ENCODE peak calls at places on chromosomes 1 and 21, in seven cellular contexts. R is heart right ventricle, Q is endodermal cell, P is colonic mucosa, A is fibroblast of mammary gland, H is tibial nerve, X is ovary. Z is an unnamed sample.

GRCh38 chr1:216686860-216687545 is 36.2 kb downstream of the ESRRG start:
- DNase-seq in R (peak), Q (peak), P (no peak), A (no peak), H (no peak), X (no peak), Z (no peak)

GRCh38 chr1:159921251-159921650 is 4.1 kb downstream of the TAGLN2 start:
- DNase-seq in R (no peak), Q (no peak), P (no peak), A (peak), H (no peak), X (no peak), Z (no peak)

GRCh38 chr1:227437495-227438008 is 119.3 kb upstream of the CDC42BPA start:
- DNase-seq in R (no peak), Q (peak), P (no peak), A (peak), H (no peak), X (no peak), Z (peak)

GRCh38 chr1:98398092-98398491 is 263.4 kb upstream of the SNX7 start:
- DNase-seq in R (no peak), Q (no peak), P (no peak), A (no peak), H (no peak), X (no peak), Z (no peak)

GRCh38 chr1:12275370-12275769 is 45.5 kb downstream of the VPS13D start:
- DNase-seq in R (peak), Q (peak), P (peak), A (peak), H (peak), X (peak), Z (no peak)

GRCh38 chr21:32534113-32534512 is 51.2 kb downstream of the TCP10L start:
- DNase-seq in R (no peak), Q (no peak), P (no peak), A (no peak), H (no peak), X (no peak), Z (no peak)

GRCh38 chr1:171506525-171507304 is 21.4 kb downstream of the PRRC2C start:
- DNase-seq in R (no peak), Q (peak), P (no peak), A (peak), H (no peak), X (no peak), Z (no peak)

GRCh38 chr1:247531937-247532336 is 4.3 kb downstream of the OR2C3 start:
- DNase-seq in R (no peak), Q (no peak), P (no peak), A (no peak), H (no peak), X (no peak), Z (no peak)

GRCh38 chr1:17648457-17649145 is 106.5 kb upstream of the ACTL8 start:
- DNase-seq in R (no peak), Q (no peak), P (no peak), A (no peak), H (no peak), X (no peak), Z (no peak)

GRCh38 chr1:209560952-209561351 is 22.6 kb upstream of the CAMK1G start:
- DNase-seq in R (no peak), Q (no peak), P (no peak), A (no peak), H (no peak), X (no peak), Z (no peak)

GRCh38 chr1:72623299-72623708 is 341.0 kb upstream of the NEGR1 start:
- DNase-seq in R (no peak), Q (peak), P (no peak), A (peak), H (no peak), X (no peak), Z (peak)

GRCh38 chr1:17924578-17924977 is 169.4 kb downstream of the ACTL8 start:
- DNase-seq in R (no peak), Q (no peak), P (no peak), A (no peak), H (no peak), X (no peak), Z (no peak)

GRCh38 chr1:24329797-24330543 is 10.8 kb downstream of the GRHL3 start:
- DNase-seq in R (no peak), Q (no peak), P (no peak), A (no peak), H (no peak), X (no peak), Z (no peak)

GRCh38 chr1:150558761-150559626 is 9.8 kb downstream of the ADAMTSL4 start:
- DNase-seq in R (no peak), Q (peak), P (no peak), A (peak), H (peak), X (peak), Z (no peak)

GRCh38 chr21:44293551-44294231 is 6.2 kb upstream of the PFKL start:
- DNase-seq in R (no peak), Q (no peak), P (no peak), A (no peak), H (no peak), X (no peak), Z (no peak)

GRCh38 chr21:34877485-34878128 is 171.5 kb downstream of the RUNX1 start:
- DNase-seq in R (no peak), Q (no peak), P (peak), A (no peak), H (no peak), X (no peak), Z (no peak)

GRCh38 chr1:110829955-110830553 is 42.9 kb upstream of the CD53 start:
- DNase-seq in R (no peak), Q (peak), P (peak), A (peak), H (no peak), X (no peak), Z (no peak)

GRCh38 chr1:155064109-155064812 is 721 bp downstream of the EFNA4 start:
- DNase-seq in R (no peak), Q (peak), P (peak), A (no peak), H (no peak), X (no peak), Z (no peak)

GRCh38 chr1:228334226-228334935 is 72.3 kb downstream of the TRIM11 start:
- DNase-seq in R (no peak), Q (peak), P (no peak), A (no peak), H (peak), X (peak), Z (no peak)

GRCh38 chr1:181390350-181391080 is 92.8 kb upstream of the CACNA1E start:
- DNase-seq in R (no peak), Q (peak), P (peak), A (no peak), H (no peak), X (no peak), Z (no peak)

GRCh38 chr1:113859478-113860175 is 11.9 kb downstream of the PTPN22 start:
- DNase-seq in R (no peak), Q (no peak), P (no peak), A (no peak), H (no peak), X (no peak), Z (no peak)

GRCh38 chr1:163290025-163290610 is 31.6 kb upstream of the NUF2 start:
- DNase-seq in R (no peak), Q (no peak), P (no peak), A (peak), H (no peak), X (no peak), Z (peak)

GRCh38 chr1:106846656-106847055 is 209.8 kb upstream of the PRMT6 start:
- DNase-seq in R (no peak), Q (no peak), P (no peak), A (no peak), H (no peak), X (no peak), Z (no peak)

GRCh38 chr1:15139654-15140350 is 13.7 kb upstream of the TMEM51 start:
- DNase-seq in R (no peak), Q (peak), P (no peak), A (no peak), H (no peak), X (no peak), Z (no peak)

GRCh38 chr1:153122831-153123421 is 9.6 kb upstream of the SPRR2F start:
- DNase-seq in R (no peak), Q (peak), P (no peak), A (no peak), H (no peak), X (peak), Z (no peak)

GRCh38 chr1:89365206-89365605 is 1.3 kb downstream of the GBP6 start:
- DNase-seq in R (no peak), Q (no peak), P (no peak), A (no peak), H (no peak), X (no peak), Z (no peak)

GRCh38 chr1:92709738-92710137 is 75.2 kb downstream of the EVI5 start:
- DNase-seq in R (no peak), Q (peak), P (no peak), A (peak), H (no peak), X (no peak), Z (no peak)

GRCh38 chr1:24308365-24309015 is 10.7 kb upstream of the GRHL3 start:
- DNase-seq in R (no peak), Q (peak), P (no peak), A (peak), H (no peak), X (no peak), Z (no peak)

GRCh38 chr1:230568008-230568407 is 74.3 kb upstream of the COG2 start:
- DNase-seq in R (no peak), Q (peak), P (peak), A (peak), H (no peak), X (no peak), Z (no peak)

GRCh38 chr1:203084588-203085527 is 954 bp downstream of the MYOG start:
- DNase-seq in R (peak), Q (peak), P (no peak), A (no peak), H (no peak), X (no peak), Z (no peak)

DNA sequence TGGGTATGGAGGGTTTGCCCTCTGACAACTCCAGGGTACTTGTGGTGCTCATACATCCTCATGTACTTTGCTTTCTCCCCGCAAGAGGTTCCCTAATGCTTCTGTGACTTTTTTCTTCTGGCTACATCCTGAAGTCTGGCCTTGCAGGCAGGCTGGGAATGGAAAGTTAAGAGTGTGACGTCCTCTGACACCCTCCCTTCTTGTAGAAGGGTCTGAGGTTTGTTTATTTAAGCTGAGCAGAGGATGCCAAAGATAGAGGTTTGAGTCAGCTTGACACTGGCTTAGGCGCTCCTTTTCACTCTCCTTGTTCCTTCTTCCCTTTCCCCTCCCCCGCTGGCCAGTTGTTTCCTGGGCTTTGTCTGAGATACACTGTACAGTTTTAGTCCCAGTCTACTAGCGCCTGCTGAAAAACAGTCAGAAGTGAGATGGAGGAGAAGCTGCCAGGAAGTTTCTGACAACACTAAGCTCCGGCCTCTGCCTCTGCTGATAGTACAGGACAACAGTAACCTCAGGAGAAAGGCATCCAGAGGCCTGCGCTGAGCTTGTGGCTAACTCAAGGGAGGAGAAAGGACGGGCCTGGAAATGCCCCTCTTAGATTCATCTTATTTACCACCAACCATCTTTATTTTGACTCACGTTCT is at the start of gene MACF1:
- DNase-seq in R (peak), Q (peak), P (peak), A (peak), H (peak), X (peak), Z (peak)
- TF ChIP-seq CTCF in R (peak), Q (peak), P (peak), A (peak), H (no peak), X (no peak), Z (peak)

DNA sequence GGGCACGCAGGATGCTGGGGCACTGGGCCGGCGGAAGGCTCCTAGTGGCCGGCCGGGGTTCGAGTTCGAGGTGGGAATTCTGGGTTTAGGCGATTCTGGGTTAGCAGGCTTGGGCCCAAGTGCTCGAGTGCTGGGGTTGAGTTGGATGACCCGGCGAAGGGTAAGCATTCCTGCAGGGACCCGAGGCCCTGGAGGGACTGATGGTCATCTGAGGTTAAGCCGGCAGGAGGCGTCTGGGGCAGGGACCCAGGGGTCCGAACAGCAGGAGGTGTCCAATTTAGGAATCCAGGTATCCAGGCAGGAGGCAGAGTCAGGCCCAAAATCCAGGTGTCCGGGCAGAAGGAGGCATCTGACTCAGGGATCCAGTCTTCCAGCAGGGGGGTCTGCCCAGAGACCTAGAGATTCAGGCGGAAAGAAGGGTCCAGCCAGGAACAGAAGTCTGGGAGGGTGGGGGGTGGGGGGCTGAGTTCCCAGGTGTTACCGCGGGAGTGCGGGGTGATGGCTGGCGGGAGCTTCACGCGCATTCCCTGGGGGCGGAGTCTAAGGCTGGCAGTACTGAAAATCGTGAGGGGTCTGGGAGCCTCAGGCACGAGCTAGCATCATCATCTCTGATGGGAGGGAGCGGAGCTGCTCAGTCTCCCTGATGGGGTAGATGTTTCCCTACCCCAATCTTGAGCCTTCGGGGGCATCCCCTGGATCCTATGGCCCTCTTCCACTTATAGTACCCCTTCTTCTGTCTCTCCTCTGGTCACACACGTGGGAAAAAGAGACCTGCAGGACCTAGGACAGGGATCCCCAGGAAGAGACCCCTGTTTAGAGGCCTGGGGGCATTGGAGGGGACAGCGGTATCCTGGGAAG is 585 bp downstream of the GPR3 start:
- DNase-seq in R (no peak), Q (no peak), P (no peak), A (no peak), H (no peak), X (no peak), Z (no peak)
- TF ChIP-seq CTCF in R (no peak), Q (peak), P (no peak), A (peak), H (no peak), X (no peak), Z (peak)

GRCh38 chr1:22142315-22143064 is 407 bp downstream of the WNT4 start:
- DNase-seq in R (no peak), Q (peak), P (peak), A (no peak), H (no peak), X (no peak), Z (no peak)
- TF ChIP-seq CTCF in R (no peak), Q (peak), P (no peak), A (no peak), H (no peak), X (no peak), Z (no peak)

DNA sequence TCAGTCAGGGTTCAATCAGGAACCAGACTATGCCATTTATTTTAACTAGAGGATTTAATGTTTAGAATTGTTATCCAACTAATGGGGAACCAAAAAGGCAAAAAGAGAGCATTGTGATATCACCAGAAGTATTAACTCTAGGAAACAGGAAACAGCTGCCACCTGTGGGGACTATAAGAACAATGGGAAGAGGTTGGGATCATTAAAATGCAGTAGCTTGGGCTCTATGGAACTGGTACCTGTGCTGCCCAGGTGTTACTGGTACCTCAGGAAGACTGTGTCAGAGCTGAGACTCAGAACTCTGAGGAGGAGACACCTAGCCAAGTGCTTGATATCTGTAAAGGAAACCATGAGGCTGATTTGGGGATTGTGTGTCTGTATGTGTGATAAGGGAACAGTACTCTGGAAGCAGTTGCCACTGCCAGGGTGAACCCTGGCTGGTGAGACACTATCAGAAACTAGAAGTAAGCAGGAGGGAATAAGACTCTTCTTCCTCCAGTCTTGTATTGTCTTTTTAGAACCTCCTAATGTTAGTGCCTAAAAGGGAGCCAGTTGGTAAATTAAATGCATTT is 49.4 kb downstream of the MAN1A2 start:
- DNase-seq in R (no peak), Q (peak), P (no peak), A (no peak), H (no peak), X (no peak), Z (no peak)
- TF ChIP-seq CTCF in R (no peak), Q (no peak), P (no peak), A (no peak), H (no peak), X (no peak), Z (no peak)

DNA sequence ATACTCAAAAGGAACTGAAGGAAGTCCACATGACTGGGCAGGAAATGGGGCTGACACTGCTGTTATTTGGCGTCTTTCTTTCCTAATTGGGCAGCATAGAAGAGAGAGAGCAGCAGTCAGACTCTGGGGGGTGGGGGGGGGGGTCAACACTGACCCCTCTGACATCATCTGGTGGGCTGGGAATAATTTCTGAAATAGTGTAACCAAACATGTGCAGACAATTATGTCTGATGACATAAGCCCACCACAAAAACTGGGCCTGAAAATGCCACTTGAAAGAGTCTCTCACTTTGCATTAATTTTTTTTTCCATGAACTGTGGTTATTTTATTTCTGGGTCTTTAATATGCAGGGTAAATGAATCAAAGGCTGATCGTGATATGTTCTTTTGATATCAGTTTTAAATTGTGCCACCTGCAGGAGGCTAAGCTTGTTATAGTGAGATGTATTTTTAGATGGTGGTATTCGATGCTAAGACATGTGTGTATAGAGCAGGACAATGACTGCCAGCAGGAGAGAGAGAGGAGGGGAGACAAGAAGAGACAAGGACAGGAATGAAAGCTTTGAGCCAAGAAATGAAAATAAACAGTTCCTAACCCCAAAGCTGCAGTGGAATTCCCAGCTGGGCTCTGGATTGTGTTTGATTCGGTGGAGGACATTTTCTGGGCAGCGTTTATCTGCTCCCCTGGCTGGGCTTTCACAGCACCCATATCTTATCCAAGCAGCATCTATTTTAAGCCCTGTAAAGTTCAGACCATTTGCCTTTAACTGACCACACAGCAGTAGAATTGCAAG is 264.7 kb downstream of the PBX1 start:
- DNase-seq in R (peak), Q (no peak), P (no peak), A (peak), H (no peak), X (peak), Z (peak)
- TF ChIP-seq CTCF in R (no peak), Q (peak), P (no peak), A (no peak), H (no peak), X (no peak), Z (no peak)

DNA sequence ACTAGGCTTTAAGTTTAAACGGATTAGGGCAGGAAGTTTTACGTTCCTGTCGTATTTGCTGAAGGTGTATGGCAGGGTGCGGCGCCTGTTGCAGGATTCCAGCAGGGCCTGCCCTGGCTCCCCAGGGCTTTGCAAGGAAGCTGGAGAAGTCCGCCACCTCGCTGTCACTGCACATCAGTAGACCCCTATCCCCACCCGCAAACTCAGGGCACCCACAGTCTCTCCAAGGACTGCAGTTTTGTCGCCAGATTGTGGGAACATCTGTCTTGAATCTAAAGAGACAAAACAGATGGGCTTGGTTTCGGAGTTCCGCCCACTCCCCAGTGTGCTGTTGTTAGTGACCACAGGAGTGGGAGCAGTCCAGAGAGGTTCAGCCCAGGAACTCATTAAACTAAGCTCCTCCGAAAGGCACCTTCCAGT is 110.9 kb downstream of the CDC7 start:
- DNase-seq in R (no peak), Q (peak), P (peak), A (peak), H (no peak), X (no peak), Z (no peak)
- TF ChIP-seq CTCF in R (no peak), Q (peak), P (no peak), A (no peak), H (no peak), X (no peak), Z (no peak)

DNA sequence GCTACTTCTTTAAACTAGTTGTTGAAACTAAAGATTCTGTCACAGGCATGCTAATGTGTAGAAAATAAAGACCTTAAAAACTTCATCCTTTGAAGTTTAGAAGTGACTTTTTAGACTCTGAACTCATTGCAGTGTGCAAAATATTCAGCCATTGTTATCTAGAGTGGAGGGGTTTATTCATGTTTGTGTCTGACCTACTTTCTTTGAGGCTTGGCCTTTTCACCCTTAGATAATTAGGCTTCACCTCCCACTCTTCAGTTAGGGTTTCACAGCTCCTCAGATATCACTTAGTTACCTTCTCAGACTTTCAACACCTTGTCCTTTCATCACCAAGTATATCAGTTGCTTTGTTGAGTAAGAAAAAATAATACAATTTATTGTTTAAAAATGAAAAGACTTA is 75.9 kb downstream of the IVNS1ABP start:
- DNase-seq in R (no peak), Q (no peak), P (no peak), A (no peak), H (no peak), X (no peak), Z (no peak)
- TF ChIP-seq CTCF in R (no peak), Q (no peak), P (no peak), A (no peak), H (no peak), X (no peak), Z (no peak)